ENCODE peak calls at places on chromosomes 5 and 9, in seven cellular contexts. One of them, this sample, is unnamed.

GRCh38 chr9:112761912-112762651 is 11.5 kb downstream of the SNX30 start:
- DNase-seq in HL-60: no peak
- DNase-seq in CD4-positive, alpha-beta T cell: no peak
- DNase-seq in mucosa of descending colon: no peak
- DNase-seq in kidney epithelial cell: no peak
- DNase-seq in fibroblast of lung: peak; percentile 54
- DNase-seq in DND-41: no peak
- DNase-seq in this sample: no peak

GRCh38 chr9:120348951-120349429 is 231.0 kb downstream of the CDK5RAP2 start:
- DNase-seq in kidney epithelial cell: no peak
- DNase-seq in mucosa of descending colon: peak; percentile 12
- DNase-seq in HL-60: peak; percentile 17
- DNase-seq in CD4-positive, alpha-beta T cell: no peak
- DNase-seq in DND-41: peak; percentile 33
- DNase-seq in fibroblast of lung: peak; percentile 63
- DNase-seq in this sample: peak; percentile 57

GRCh38 chr9:108544866-108545265 is 310.9 kb downstream of the ACTL7B start:
- DNase-seq in mucosa of descending colon: no peak
- DNase-seq in fibroblast of lung: no peak
- DNase-seq in kidney epithelial cell: no peak
- DNase-seq in HL-60: no peak
- DNase-seq in CD4-positive, alpha-beta T cell: no peak
- DNase-seq in DND-41: no peak
- DNase-seq in this sample: no peak

GRCh38 chr5:166907314-166907713 is 1384.1 kb upstream of the WWC1 start:
- DNase-seq in kidney epithelial cell: peak; percentile 56
- DNase-seq in fibroblast of lung: peak; percentile 67
- DNase-seq in mucosa of descending colon: no peak
- DNase-seq in CD4-positive, alpha-beta T cell: no peak
- DNase-seq in HL-60: no peak
- DNase-seq in DND-41: no peak
- DNase-seq in this sample: no peak

GRCh38 chr5:133052317-133053175 is 733 bp downstream of the HSPA4 start:
- DNase-seq in HL-60: peak; percentile 39
- DNase-seq in DND-41: peak; percentile 60
- DNase-seq in fibroblast of lung: peak; percentile 56
- DNase-seq in kidney epithelial cell: no peak
- DNase-seq in CD4-positive, alpha-beta T cell: peak; percentile 15
- DNase-seq in mucosa of descending colon: peak; percentile 82
- DNase-seq in this sample: no peak

GRCh38 chr5:45695011-45695667 is 1.0 kb downstream of the HCN1 start:
- DNase-seq in kidney epithelial cell: no peak
- DNase-seq in DND-41: no peak
- DNase-seq in HL-60: no peak
- DNase-seq in CD4-positive, alpha-beta T cell: no peak
- DNase-seq in fibroblast of lung: no peak
- DNase-seq in mucosa of descending colon: no peak
- DNase-seq in this sample: no peak

GRCh38 chr9:91837982-91838731 is 111.9 kb downstream of the ROR2 start:
- DNase-seq in CD4-positive, alpha-beta T cell: no peak
- DNase-seq in HL-60: no peak
- DNase-seq in fibroblast of lung: peak; percentile 78
- DNase-seq in DND-41: no peak
- DNase-seq in mucosa of descending colon: peak; percentile 70
- DNase-seq in kidney epithelial cell: no peak
- DNase-seq in this sample: no peak

GRCh38 chr5:158382473-158382872 is 523.5 kb upstream of the CLINT1 start:
- DNase-seq in fibroblast of lung: peak; percentile 97
- DNase-seq in DND-41: peak; percentile 63
- DNase-seq in HL-60: peak; percentile 85
- DNase-seq in kidney epithelial cell: peak; percentile 91
- DNase-seq in mucosa of descending colon: peak; percentile 54
- DNase-seq in CD4-positive, alpha-beta T cell: no peak
- DNase-seq in this sample: no peak

GRCh38 chr5:100469780-100470179 is 65.4 kb upstream of the FAM174A start:
- DNase-seq in fibroblast of lung: no peak
- DNase-seq in DND-41: no peak
- DNase-seq in CD4-positive, alpha-beta T cell: no peak
- DNase-seq in HL-60: no peak
- DNase-seq in mucosa of descending colon: no peak
- DNase-seq in kidney epithelial cell: no peak
- DNase-seq in this sample: no peak

GRCh38 chr9:133727277-133727875 is 10.8 kb downstream of the SARDH start:
- DNase-seq in kidney epithelial cell: no peak
- DNase-seq in DND-41: no peak
- DNase-seq in mucosa of descending colon: no peak
- DNase-seq in HL-60: no peak
- DNase-seq in fibroblast of lung: no peak
- DNase-seq in CD4-positive, alpha-beta T cell: no peak
- DNase-seq in this sample: no peak

GRCh38 chr9:35816708-35817107 is 1.9 kb upstream of the HINT2 start:
- DNase-seq in DND-41: no peak
- DNase-seq in mucosa of descending colon: no peak
- DNase-seq in fibroblast of lung: no peak
- DNase-seq in HL-60: no peak
- DNase-seq in kidney epithelial cell: no peak
- DNase-seq in CD4-positive, alpha-beta T cell: no peak
- DNase-seq in this sample: no peak

GRCh38 chr5:82421119-82421518 is 143.0 kb upstream of the RPS23 start:
- DNase-seq in DND-41: no peak
- DNase-seq in fibroblast of lung: peak; percentile 88
- DNase-seq in HL-60: no peak
- DNase-seq in CD4-positive, alpha-beta T cell: no peak
- DNase-seq in mucosa of descending colon: no peak
- DNase-seq in kidney epithelial cell: peak; percentile 83
- DNase-seq in this sample: no peak

GRCh38 chr5:659496-660263 is 33.5 kb downstream of the TPPP start:
- DNase-seq in DND-41: no peak
- DNase-seq in fibroblast of lung: no peak
- DNase-seq in kidney epithelial cell: no peak
- DNase-seq in mucosa of descending colon: no peak
- DNase-seq in HL-60: no peak
- DNase-seq in CD4-positive, alpha-beta T cell: no peak
- DNase-seq in this sample: no peak

GRCh38 chr5:96408276-96408777 is 24.7 kb downstream of the PCSK1 start:
- DNase-seq in fibroblast of lung: peak; percentile 78
- DNase-seq in kidney epithelial cell: no peak
- DNase-seq in DND-41: no peak
- DNase-seq in CD4-positive, alpha-beta T cell: no peak
- DNase-seq in mucosa of descending colon: no peak
- DNase-seq in HL-60: no peak
- DNase-seq in this sample: no peak

GRCh38 chr5:154868702-154869101 is 10.3 kb downstream of the CNOT8 start:
- DNase-seq in DND-41: peak; percentile 45
- DNase-seq in HL-60: no peak
- DNase-seq in kidney epithelial cell: no peak
- DNase-seq in CD4-positive, alpha-beta T cell: no peak
- DNase-seq in mucosa of descending colon: no peak
- DNase-seq in fibroblast of lung: no peak
- DNase-seq in this sample: no peak
- TF ChIP-seq CTCF in DND-41: peak; percentile 50
- TF ChIP-seq CTCF in HL-60: no peak
- TF ChIP-seq CTCF in kidney epithelial cell: no peak
- TF ChIP-seq CTCF in CD4-positive, alpha-beta T cell: peak; percentile 22
- TF ChIP-seq CTCF in mucosa of descending colon: no peak
- TF ChIP-seq CTCF in fibroblast of lung: no peak
- TF ChIP-seq CTCF in this sample: peak; percentile 23

GRCh38 chr9:116112236-116112635 is 41.4 kb upstream of the PAPPA start:
- DNase-seq in DND-41: no peak
- DNase-seq in HL-60: no peak
- DNase-seq in kidney epithelial cell: no peak
- DNase-seq in mucosa of descending colon: no peak
- DNase-seq in CD4-positive, alpha-beta T cell: no peak
- DNase-seq in fibroblast of lung: peak; percentile 39
- DNase-seq in this sample: no peak
- TF ChIP-seq CTCF in DND-41: no peak
- TF ChIP-seq CTCF in HL-60: no peak
- TF ChIP-seq CTCF in kidney epithelial cell: peak; percentile 25
- TF ChIP-seq CTCF in mucosa of descending colon: no peak
- TF ChIP-seq CTCF in CD4-positive, alpha-beta T cell: no peak
- TF ChIP-seq CTCF in fibroblast of lung: no peak
- TF ChIP-seq CTCF in this sample: peak; percentile 21

GRCh38 chr5:125134216-125135081 is 388.0 kb upstream of the ZNF608 start:
- DNase-seq in mucosa of descending colon: no peak
- DNase-seq in kidney epithelial cell: peak; percentile 76
- DNase-seq in DND-41: no peak
- DNase-seq in CD4-positive, alpha-beta T cell: no peak
- DNase-seq in HL-60: no peak
- DNase-seq in fibroblast of lung: peak; percentile 71
- DNase-seq in this sample: no peak
- TF ChIP-seq CTCF in mucosa of descending colon: no peak
- TF ChIP-seq CTCF in kidney epithelial cell: no peak
- TF ChIP-seq CTCF in DND-41: no peak
- TF ChIP-seq CTCF in CD4-positive, alpha-beta T cell: no peak
- TF ChIP-seq CTCF in HL-60: no peak
- TF ChIP-seq CTCF in fibroblast of lung: no peak
- TF ChIP-seq CTCF in this sample: no peak

GRCh38 chr9:12699529-12699928 is 6.3 kb downstream of the TYRP1 start:
- DNase-seq in CD4-positive, alpha-beta T cell: no peak
- DNase-seq in kidney epithelial cell: no peak
- DNase-seq in HL-60: no peak
- DNase-seq in DND-41: no peak
- DNase-seq in fibroblast of lung: peak; percentile 29
- DNase-seq in mucosa of descending colon: no peak
- DNase-seq in this sample: no peak
- TF ChIP-seq CTCF in CD4-positive, alpha-beta T cell: no peak
- TF ChIP-seq CTCF in kidney epithelial cell: peak; percentile 47
- TF ChIP-seq CTCF in HL-60: no peak
- TF ChIP-seq CTCF in DND-41: no peak
- TF ChIP-seq CTCF in fibroblast of lung: peak; percentile 21
- TF ChIP-seq CTCF in mucosa of descending colon: no peak
- TF ChIP-seq CTCF in this sample: no peak

This sample was measured in D721Med.